ENCODE peak calls at places on chromosomes 5 and 9, in seven cellular contexts. One of them, this sample, is unnamed.

GRCh38 chr5:72166070-72166979 is 59.0 kb downstream of the MAP1B start:
- DNase-seq in foreskin fibroblast: peak
- DNase-seq in BJ: no peak
- DNase-seq in endothelial cell: peak
- DNase-seq in fibroblast of pulmonary artery: peak
- DNase-seq in PC-3: no peak
- DNase-seq in CD8-positive, alpha-beta T cell: no peak
- DNase-seq in this sample: no peak

GRCh38 chr9:96555567-96556386 is 63.9 kb downstream of the CDC14B start:
- DNase-seq in foreskin fibroblast: peak
- DNase-seq in BJ: no peak
- DNase-seq in endothelial cell: no peak
- DNase-seq in fibroblast of pulmonary artery: peak
- DNase-seq in PC-3: no peak
- DNase-seq in CD8-positive, alpha-beta T cell: no peak
- DNase-seq in this sample: no peak

GRCh38 chr9:37034320-37034937 is 361 bp upstream of the PAX5 start:
- DNase-seq in foreskin fibroblast: no peak
- DNase-seq in BJ: no peak
- DNase-seq in endothelial cell: peak
- DNase-seq in fibroblast of pulmonary artery: no peak
- DNase-seq in PC-3: peak
- DNase-seq in CD8-positive, alpha-beta T cell: no peak
- DNase-seq in this sample: no peak

GRCh38 chr5:112174959-112175594 is 244.0 kb downstream of the EPB41L4A start:
- DNase-seq in foreskin fibroblast: no peak
- DNase-seq in BJ: no peak
- DNase-seq in endothelial cell: peak
- DNase-seq in fibroblast of pulmonary artery: peak
- DNase-seq in PC-3: peak
- DNase-seq in CD8-positive, alpha-beta T cell: peak
- DNase-seq in this sample: no peak

GRCh38 chr5:53008751-53009150 is 19.6 kb downstream of the ITGA2 start:
- DNase-seq in foreskin fibroblast: peak
- DNase-seq in BJ: no peak
- DNase-seq in endothelial cell: no peak
- DNase-seq in fibroblast of pulmonary artery: no peak
- DNase-seq in PC-3: peak
- DNase-seq in CD8-positive, alpha-beta T cell: no peak
- DNase-seq in this sample: no peak

GRCh38 chr5:14744296-14745187 is 80.0 kb downstream of the OTULIN start:
- DNase-seq in foreskin fibroblast: no peak
- DNase-seq in BJ: no peak
- DNase-seq in endothelial cell: no peak
- DNase-seq in fibroblast of pulmonary artery: no peak
- DNase-seq in PC-3: no peak
- DNase-seq in CD8-positive, alpha-beta T cell: no peak
- DNase-seq in this sample: no peak

GRCh38 chr5:10724799-10725507 is 36.1 kb downstream of the DAP start:
- DNase-seq in foreskin fibroblast: peak
- DNase-seq in BJ: no peak
- DNase-seq in endothelial cell: no peak
- DNase-seq in fibroblast of pulmonary artery: peak
- DNase-seq in PC-3: peak
- DNase-seq in CD8-positive, alpha-beta T cell: no peak
- DNase-seq in this sample: no peak

GRCh38 chr9:36163049-36163839 is 5.9 kb upstream of the CCIN start:
- DNase-seq in foreskin fibroblast: peak
- DNase-seq in BJ: no peak
- DNase-seq in endothelial cell: peak
- DNase-seq in fibroblast of pulmonary artery: peak
- DNase-seq in PC-3: no peak
- DNase-seq in CD8-positive, alpha-beta T cell: no peak
- DNase-seq in this sample: no peak

GRCh38 chr5:52840286-52841050 is 52.8 kb downstream of the ITGA1 start:
- DNase-seq in foreskin fibroblast: no peak
- DNase-seq in BJ: no peak
- DNase-seq in endothelial cell: no peak
- DNase-seq in fibroblast of pulmonary artery: peak
- DNase-seq in PC-3: no peak
- DNase-seq in CD8-positive, alpha-beta T cell: no peak
- DNase-seq in this sample: no peak

GRCh38 chr5:148011407-148012124 is 52.2 kb upstream of the SPINK5 start:
- DNase-seq in foreskin fibroblast: peak
- DNase-seq in BJ: peak
- DNase-seq in endothelial cell: no peak
- DNase-seq in fibroblast of pulmonary artery: peak
- DNase-seq in PC-3: peak
- DNase-seq in CD8-positive, alpha-beta T cell: no peak
- DNase-seq in this sample: no peak

GRCh38 chr9:89993678-89994630 is 389.1 kb downstream of the GADD45G start:
- DNase-seq in foreskin fibroblast: no peak
- DNase-seq in BJ: no peak
- DNase-seq in endothelial cell: no peak
- DNase-seq in fibroblast of pulmonary artery: no peak
- DNase-seq in PC-3: no peak
- DNase-seq in CD8-positive, alpha-beta T cell: no peak
- DNase-seq in this sample: no peak

GRCh38 chr9:108617661-108618060 is 238.1 kb downstream of the ACTL7B start:
- DNase-seq in foreskin fibroblast: no peak
- DNase-seq in BJ: no peak
- DNase-seq in endothelial cell: no peak
- DNase-seq in fibroblast of pulmonary artery: no peak
- DNase-seq in PC-3: no peak
- DNase-seq in CD8-positive, alpha-beta T cell: no peak
- DNase-seq in this sample: no peak

GRCh38 chr9:6410653-6411052 is 2.3 kb upstream of the UHRF2 start:
- DNase-seq in foreskin fibroblast: no peak
- DNase-seq in BJ: no peak
- DNase-seq in endothelial cell: no peak
- DNase-seq in fibroblast of pulmonary artery: no peak
- DNase-seq in PC-3: no peak
- DNase-seq in CD8-positive, alpha-beta T cell: no peak
- DNase-seq in this sample: no peak

GRCh38 chr9:137614631-137615386 is 4.0 kb upstream of the EHMT1 start:
- DNase-seq in foreskin fibroblast: no peak
- DNase-seq in BJ: no peak
- DNase-seq in endothelial cell: no peak
- DNase-seq in fibroblast of pulmonary artery: no peak
- DNase-seq in PC-3: no peak
- DNase-seq in CD8-positive, alpha-beta T cell: no peak
- DNase-seq in this sample: no peak
- TF ChIP-seq CTCF in foreskin fibroblast: no peak
- TF ChIP-seq CTCF in BJ: no peak
- TF ChIP-seq CTCF in endothelial cell: no peak
- TF ChIP-seq CTCF in fibroblast of pulmonary artery: no peak
- TF ChIP-seq CTCF in PC-3: no peak
- TF ChIP-seq CTCF in CD8-positive, alpha-beta T cell: no peak
- TF ChIP-seq CTCF in this sample: no peak

GRCh38 chr9:34611251-34611810 is 566 bp downstream of the RPP25L start:
- DNase-seq in foreskin fibroblast: no peak
- DNase-seq in BJ: no peak
- DNase-seq in endothelial cell: no peak
- DNase-seq in fibroblast of pulmonary artery: no peak
- DNase-seq in PC-3: no peak
- DNase-seq in CD8-positive, alpha-beta T cell: no peak
- DNase-seq in this sample: no peak

GRCh38 chr9:34615132-34615531 is 3.2 kb upstream of the RPP25L start:
- DNase-seq in foreskin fibroblast: no peak
- DNase-seq in BJ: no peak
- DNase-seq in endothelial cell: no peak
- DNase-seq in fibroblast of pulmonary artery: no peak
- DNase-seq in PC-3: no peak
- DNase-seq in CD8-positive, alpha-beta T cell: no peak
- DNase-seq in this sample: no peak

GRCh38 chr9:34612788-34613390 is 992 bp upstream of the RPP25L start:
- DNase-seq in foreskin fibroblast: peak
- DNase-seq in BJ: no peak
- DNase-seq in endothelial cell: peak
- DNase-seq in fibroblast of pulmonary artery: peak
- DNase-seq in PC-3: peak
- DNase-seq in CD8-positive, alpha-beta T cell: peak
- DNase-seq in this sample: peak

GRCh38 chr9:34610434-34611206 is 1.3 kb downstream of the RPP25L start:
- DNase-seq in foreskin fibroblast: no peak
- DNase-seq in BJ: no peak
- DNase-seq in endothelial cell: no peak
- DNase-seq in fibroblast of pulmonary artery: no peak
- DNase-seq in PC-3: no peak
- DNase-seq in CD8-positive, alpha-beta T cell: no peak
- DNase-seq in this sample: no peak

DNA sequence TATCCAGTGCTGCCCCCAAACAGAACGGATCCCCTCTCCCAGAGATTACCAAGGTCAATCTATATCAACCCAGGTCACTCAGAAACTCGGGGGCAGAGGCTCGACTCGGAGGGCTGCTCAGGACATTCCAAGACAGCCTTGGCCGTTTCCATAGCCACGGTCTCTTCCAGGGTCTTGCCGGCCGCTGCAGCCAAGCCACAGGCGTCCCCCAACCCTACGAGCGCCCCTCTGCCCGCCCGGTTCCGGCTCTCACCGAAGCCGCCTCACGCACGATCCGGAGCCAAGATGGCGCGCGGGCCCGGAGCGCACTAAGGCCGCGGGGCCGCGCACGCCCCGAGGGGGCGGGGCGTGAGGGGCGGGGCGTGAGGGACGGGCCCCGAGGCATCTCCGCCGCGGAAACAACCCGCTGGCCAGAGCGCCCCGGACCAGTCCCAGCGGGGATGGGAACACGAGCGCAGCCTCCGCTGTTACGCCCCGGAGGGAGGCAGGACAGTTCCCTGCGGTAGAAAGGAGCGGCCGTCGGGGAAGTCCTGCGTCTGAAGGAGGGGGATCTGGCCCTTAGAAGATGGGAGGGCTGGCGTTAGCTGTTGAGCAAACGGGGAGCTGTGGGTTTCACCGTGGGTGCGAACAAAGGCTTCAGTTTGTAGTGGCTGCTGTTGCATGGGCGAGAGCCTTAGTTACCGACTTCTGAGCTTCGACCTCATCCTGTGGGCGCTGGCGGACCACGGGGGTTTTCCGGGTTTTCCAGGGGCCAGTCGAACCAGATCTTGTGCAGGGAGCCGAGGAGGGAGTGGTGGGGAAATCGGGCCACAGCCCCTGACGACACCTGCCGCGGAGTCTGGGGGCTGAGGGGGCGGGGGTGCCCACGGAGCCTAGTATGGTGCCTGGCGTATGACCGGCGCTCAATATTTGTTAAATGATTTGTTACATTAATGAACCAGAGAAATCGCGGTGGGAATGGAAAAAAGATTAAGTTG is at the start of gene RPP25L:
- DNase-seq in foreskin fibroblast: peak
- DNase-seq in BJ: peak
- DNase-seq in endothelial cell: peak
- DNase-seq in fibroblast of pulmonary artery: peak
- DNase-seq in PC-3: peak
- DNase-seq in CD8-positive, alpha-beta T cell: peak
- DNase-seq in this sample: peak
- TF ChIP-seq CTCF in foreskin fibroblast: no peak
- TF ChIP-seq CTCF in BJ: no peak
- TF ChIP-seq CTCF in endothelial cell: no peak
- TF ChIP-seq CTCF in fibroblast of pulmonary artery: no peak
- TF ChIP-seq CTCF in PC-3: no peak
- TF ChIP-seq CTCF in CD8-positive, alpha-beta T cell: no peak
- TF ChIP-seq CTCF in this sample: no peak

GRCh38 chr5:59922220-59922619 is 28.7 kb upstream of the PDE4D start:
- DNase-seq in foreskin fibroblast: no peak
- DNase-seq in BJ: no peak
- DNase-seq in endothelial cell: no peak
- DNase-seq in fibroblast of pulmonary artery: no peak
- DNase-seq in PC-3: no peak
- DNase-seq in CD8-positive, alpha-beta T cell: no peak
- DNase-seq in this sample: no peak
- TF ChIP-seq CTCF in foreskin fibroblast: no peak
- TF ChIP-seq CTCF in BJ: no peak
- TF ChIP-seq CTCF in endothelial cell: no peak
- TF ChIP-seq CTCF in fibroblast of pulmonary artery: no peak
- TF ChIP-seq CTCF in PC-3: no peak
- TF ChIP-seq CTCF in CD8-positive, alpha-beta T cell: no peak
- TF ChIP-seq CTCF in this sample: no peak

GRCh38 chr5:164958688-164959087 is 1453.3 kb downstream of the MAT2B start:
- DNase-seq in foreskin fibroblast: no peak
- DNase-seq in BJ: no peak
- DNase-seq in endothelial cell: no peak
- DNase-seq in fibroblast of pulmonary artery: no peak
- DNase-seq in PC-3: peak
- DNase-seq in CD8-positive, alpha-beta T cell: no peak
- DNase-seq in this sample: no peak
- TF ChIP-seq CTCF in foreskin fibroblast: no peak
- TF ChIP-seq CTCF in BJ: no peak
- TF ChIP-seq CTCF in endothelial cell: peak
- TF ChIP-seq CTCF in fibroblast of pulmonary artery: no peak
- TF ChIP-seq CTCF in PC-3: peak
- TF ChIP-seq CTCF in CD8-positive, alpha-beta T cell: no peak
- TF ChIP-seq CTCF in this sample: peak

This sample was measured in progenitor cell of endocrine pancreas.